ENCODE peak calls at places on chromosomes 6 and 20, in six cellular contexts. N is M059J, Y is substantia nigra, C is T-helper 2 cell, T is neural crest cell, K is lung microvascular endothelial cell. A is an unnamed sample.

GRCh38 chr6:85405853-85406198 is 44.1 kb upstream of the NT5E start:
- DNase-seq in K (no peak), Y (no peak), N (no peak), T (no peak), C (no peak), A (peak)

GRCh38 chr6:169828176-169828575 is 76.8 kb downstream of the ERMARD start:
- DNase-seq in N (no peak), K (no peak), Y (no peak), T (no peak), C (no peak), A (no peak)

GRCh38 chr6:72784581-72784980 is 162.7 kb downstream of the KCNQ5 start:
- DNase-seq in Y (no peak), T (no peak), C (no peak), K (no peak), N (peak), A (no peak)

GRCh38 chr6:32867022-32867477 is 13.1 kb downstream of the PSMB9 start:
- DNase-seq in C (no peak), Y (no peak), T (no peak), K (no peak), N (no peak), A (no peak)

GRCh38 chr20:32762754-32763201 is 593 bp downstream of the DNMT3B start:
- DNase-seq in N (peak), T (no peak), K (peak), C (peak), Y (no peak), A (no peak)

GRCh38 chr6:157552171-157552747 is 171.3 kb downstream of the ZDHHC14 start:
- DNase-seq in T (no peak), C (no peak), N (no peak), Y (no peak), K (no peak), A (no peak)

GRCh38 chr6:3841711-3842565 is 7.2 kb upstream of the FAM50B start:
- DNase-seq in K (no peak), C (no peak), T (no peak), N (peak), Y (no peak), A (no peak)

GRCh38 chr6:32664827-32665362 is 1.6 kb downstream of the HLA-DQB1 start:
- DNase-seq in Y (no peak), C (peak), T (peak), N (no peak), K (peak), A (no peak)

GRCh38 chr6:75503291-75503690 is 9.7 kb upstream of the FILIP1 start:
- DNase-seq in N (no peak), Y (no peak), K (no peak), T (no peak), C (no peak), A (no peak)

GRCh38 chr6:149224399-149224798 is 93.1 kb upstream of the TAB2 start:
- DNase-seq in Y (no peak), T (no peak), N (peak), K (no peak), C (no peak), A (no peak)

GRCh38 chr6:148952147-148953041 is 205.6 kb downstream of the UST start:
- DNase-seq in Y (no peak), K (no peak), C (no peak), T (no peak), N (no peak), A (no peak)

GRCh38 chr6:125392682-125393081 is 90.9 kb upstream of the HDDC2 start:
- DNase-seq in T (no peak), Y (no peak), C (no peak), N (no peak), K (no peak), A (no peak)

GRCh38 chr6:52635049-52635577 is 35.8 kb upstream of the TMEM14A start:
- DNase-seq in C (peak), Y (no peak), N (no peak), T (no peak), K (no peak), A (no peak)

GRCh38 chr6:109164331-109164730 is 69.0 kb downstream of the CEP57L1 start:
- DNase-seq in Y (no peak), T (no peak), C (no peak), N (no peak), K (no peak), A (no peak)

GRCh38 chr20:38893485-38894090 is 32.6 kb upstream of the FAM83D start:
- DNase-seq in N (peak), K (peak), Y (peak), T (peak), C (peak), A (peak)

GRCh38 chr6:7996538-7997225 is 67.5 kb downstream of the BLOC1S5 start:
- DNase-seq in C (no peak), N (no peak), Y (no peak), T (no peak), K (peak), A (no peak)

GRCh38 chr20:754904-755303 is 13.4 kb downstream of the SLC52A3 start:
- DNase-seq in Y (no peak), K (no peak), T (no peak), C (no peak), N (no peak), A (no peak)

GRCh38 chr6:87922947-87923330 is 124.7 kb upstream of the SPACA1 start:
- DNase-seq in K (no peak), C (peak), N (no peak), Y (no peak), T (no peak), A (no peak)

GRCh38 chr20:60851826-60852704 is 400.0 kb upstream of the CDH4 start:
- DNase-seq in N (no peak), Y (no peak), C (no peak), K (no peak), T (peak), A (no peak)

GRCh38 chr6:168213121-168213524 is 106.5 kb downstream of the DACT2 start:
- DNase-seq in C (no peak), K (no peak), N (no peak), T (no peak), Y (no peak), A (no peak)

GRCh38 chr6:21604081-21604480 is 10.5 kb downstream of the SOX4 start:
- DNase-seq in T (no peak), C (no peak), N (no peak), Y (no peak), K (peak), A (no peak)

GRCh38 chr6:118876814-118877213 is 17.1 kb upstream of the ASF1A start:
- DNase-seq in N (no peak), Y (no peak), K (no peak), T (no peak), C (no peak), A (no peak)

A was measured in HuH-7.